ENCODE peak calls at places on chromosomes 13 and 19, in six cellular contexts. H is Calu3, V is fibroblast of villous mesenchyme, B is astrocyte of the spinal cord, D is NCI-H2029, P is aorta. G is an unnamed sample.

GRCh38 chr13:51643882-51644281 is 59.6 kb downstream of the WDFY2 start:
- DNase-seq in H (no peak), D (no peak), V (peak), B (peak), P (no peak), G (peak)

GRCh38 chr13:23766939-23767338 is 122.3 kb downstream of the MIPEP start:
- DNase-seq in B (no peak), D (no peak), P (no peak), H (no peak), V (no peak), G (no peak)

GRCh38 chr19:58153386-58153785 is 2.8 kb upstream of the ZNF329 start:
- DNase-seq in B (no peak), H (no peak), V (no peak), P (no peak), D (no peak), G (no peak)

GRCh38 chr13:79481685-79482052 is 714 bp downstream of the NDFIP2 start:
- DNase-seq in V (no peak), H (peak), B (no peak), P (no peak), D (no peak), G (no peak)

GRCh38 chr13:51793570-51794273 is 10.2 kb downstream of the DHRS12 start:
- DNase-seq in V (peak), D (no peak), P (no peak), H (no peak), B (peak), G (peak)

GRCh38 chr19:48487944-48488343 is 18.8 kb downstream of the CYTH2 start:
- DNase-seq in B (peak), P (peak), H (peak), D (peak), V (no peak), G (no peak)

GRCh38 chr13:60463787-60464186 is 66.8 kb downstream of the TDRD3 start:
- DNase-seq in D (no peak), V (no peak), H (no peak), B (no peak), P (no peak), G (peak)

GRCh38 chr19:48292798-48293197 is 22.9 kb downstream of the ZNF114 start:
- DNase-seq in P (no peak), B (peak), D (no peak), V (peak), H (no peak), G (no peak)

GRCh38 chr19:2195914-2196313 is 32.2 kb downstream of the DOT1L start:
- DNase-seq in H (no peak), V (no peak), B (no peak), D (no peak), P (no peak), G (no peak)

GRCh38 chr19:19514215-19514633 is 1.1 kb downstream of the TSSK6 start:
- DNase-seq in P (peak), H (no peak), V (peak), D (no peak), B (peak), G (no peak)

GRCh38 chr19:35545855-35546381 is 492 bp downstream of the TMEM147 start:
- DNase-seq in P (no peak), V (no peak), B (no peak), D (no peak), H (peak), G (no peak)

GRCh38 chr19:3107658-3108057 is 13.5 kb downstream of the GNA11 start:
- DNase-seq in B (no peak), D (no peak), P (no peak), H (no peak), V (no peak), G (no peak)

GRCh38 chr19:47284324-47284899 is 9.7 kb downstream of the INAFM1 start:
- DNase-seq in D (peak), H (peak), V (peak), B (peak), P (no peak), G (no peak)

GRCh38 chr13:57630661-57631606 is 610 bp upstream of the PCDH17 start:
- DNase-seq in H (no peak), V (no peak), D (no peak), P (no peak), B (peak), G (no peak)

GRCh38 chr19:46975918-46976782 is 43.5 kb upstream of the NPAS1 start:
- DNase-seq in D (no peak), P (peak), V (peak), B (peak), H (peak), G (no peak)

GRCh38 chr13:105410602-105411001 is 1124.9 kb downstream of the EFNB2 start:
- DNase-seq in P (peak), V (peak), B (no peak), H (peak), D (peak), G (no peak)

GRCh38 chr13:19910336-19911072 is 47.1 kb upstream of the ZMYM5 start:
- DNase-seq in V (no peak), P (no peak), D (no peak), B (peak), H (peak), G (no peak)

GRCh38 chr13:47650221-47650620 is 350.9 kb downstream of the SUCLA2 start:
- DNase-seq in B (no peak), V (no peak), P (no peak), H (no peak), D (no peak), G (no peak)

GRCh38 chr19:35350591-35350990 is 2.9 kb downstream of the FFAR1 start:
- DNase-seq in B (no peak), V (no peak), D (no peak), P (no peak), H (no peak), G (no peak)

GRCh38 chr13:48043789-48044503 is 6.4 kb downstream of the NUDT15 start:
- DNase-seq in V (peak), D (no peak), H (no peak), P (no peak), B (peak), G (no peak)

GRCh38 chr13:112057736-112058518 is 9.0 kb upstream of the SOX1 start:
- DNase-seq in D (peak), V (no peak), B (no peak), H (no peak), P (no peak), G (no peak)

GRCh38 chr19:42199440-42200115 is 17.9 kb downstream of the DEDD2 start:
- DNase-seq in D (no peak), B (no peak), V (no peak), P (peak), H (no peak), G (peak)

GRCh38 chr19:6674868-6675305 is 4.9 kb upstream of the TNFSF14 start:
- DNase-seq in V (peak), H (no peak), D (no peak), B (peak), P (peak), G (peak)

GRCh38 chr13:45269204-45269603 is 68.4 kb upstream of the KCTD4 start:
- DNase-seq in V (no peak), P (no peak), B (peak), D (no peak), H (no peak), G (no peak)

GRCh38 chr19:2561895-2562294 is 86.0 kb downstream of the GADD45B start:
- DNase-seq in D (no peak), P (peak), B (no peak), V (no peak), H (no peak), G (no peak)

GRCh38 chr19:39828634-39829032 is 5.3 kb downstream of the DYRK1B start:
- DNase-seq in P (no peak), B (no peak), D (no peak), V (no peak), H (no peak), G (no peak)

GRCh38 chr13:74191036-74191809 is 57.0 kb upstream of the KLF12 start:
- DNase-seq in H (no peak), B (no peak), P (no peak), D (no peak), V (no peak), G (no peak)

GRCh38 chr13:72456486-72456885 is 270.9 kb downstream of the MZT1 start:
- DNase-seq in V (no peak), B (no peak), D (no peak), P (no peak), H (no peak), G (no peak)

GRCh38 chr19:53545271-53546065 is 7.5 kb downstream of the ZNF331 start:
- DNase-seq in P (no peak), H (no peak), B (peak), V (peak), D (no peak), G (no peak)

GRCh38 chr19:28148554-28148953 is 1064.4 kb downstream of the UQCRFS1 start:
- DNase-seq in D (no peak), P (no peak), H (no peak), B (no peak), V (no peak), G (no peak)

GRCh38 chr19:43574424-43575155 is 737 bp downstream of the XRCC1 start:
- DNase-seq in V (no peak), P (no peak), D (peak), H (no peak), B (peak), G (no peak)

GRCh38 chr13:65453982-65454381 is 1776.2 kb downstream of the PCDH9 start:
- DNase-seq in D (no peak), H (no peak), P (no peak), V (no peak), B (no peak), G (no peak)

GRCh38 chr13:76836311-76836710 is 49.9 kb downstream of the KCTD12 start:
- DNase-seq in P (no peak), V (no peak), B (peak), H (no peak), D (no peak), G (no peak)

GRCh38 chr13:50561774-50562173 is 281.7 kb downstream of the DLEU7 start:
- DNase-seq in V (no peak), D (no peak), H (no peak), P (no peak), B (no peak), G (no peak)

GRCh38 chr19:55016017-55016416 is 22.0 kb downstream of the GP6 start:
- DNase-seq in H (no peak), B (no peak), D (no peak), V (no peak), P (no peak), G (no peak)

GRCh38 chr19:44746946-44747738 is 1.4 kb upstream of the BCL3 start:
- DNase-seq in P (peak), B (peak), V (peak), H (peak), D (peak), G (peak)

GRCh38 chr13:75391432-75392100 is 90.4 kb downstream of the TBC1D4 start:
- DNase-seq in B (no peak), V (no peak), P (no peak), H (no peak), D (no peak), G (no peak)

GRCh38 chr13:72181661-72182060 is 314.7 kb upstream of the DACH1 start:
- DNase-seq in P (no peak), H (no peak), D (no peak), B (peak), V (no peak), G (no peak)